ENCODE peak calls at places on chromosomes 3 and 15, in nine cellular contexts. V is effector CD4-positive, alpha-beta T cell; I is thyroid gland; U is CD4-positive, CD25-positive, alpha-beta regulatory T cell; A is hepatocyte; J is HT1080; H is endodermal cell; E is stimulated activated CD4-positive, alpha-beta T cell treated with anti-CD3 and anti-CD28 coated beads, Interleukin-2, amount 100 ng/mL, for 48 hours; W is NCI-H69. K is an unnamed sample.

GRCh38 chr3:158213461-158213860 is 103.6 kb downstream of the RSRC1 start:
- DNase-seq in J (no peak), V (no peak), H (no peak), U (no peak), I (no peak), W (peak), E (no peak), A (no peak), K (no peak)

GRCh38 chr3:55489804-55490132 is 2.7 kb upstream of the WNT5A start:
- DNase-seq in V (no peak), E (no peak), A (peak), W (peak), J (no peak), H (peak), U (no peak), I (peak), K (peak)

GRCh38 chr15:74179101-74179841 is 5.8 kb downstream of the ISLR start:
- DNase-seq in H (no peak), W (no peak), U (no peak), J (peak), A (peak), E (no peak), I (peak), V (no peak), K (no peak)

GRCh38 chr15:67089218-67090193 is 24.1 kb downstream of the SMAD3 start:
- DNase-seq in E (no peak), H (peak), W (no peak), V (no peak), I (no peak), U (no peak), A (no peak), J (peak), K (no peak)

GRCh38 chr15:90042766-90043525 is 41.8 kb downstream of the ZNF710 start:
- DNase-seq in W (no peak), V (no peak), J (no peak), U (no peak), A (no peak), E (no peak), I (peak), H (no peak), K (no peak)

GRCh38 chr3:10228248-10228950 is 19.9 kb upstream of the TATDN2 start:
- DNase-seq in V (no peak), W (no peak), A (no peak), I (no peak), E (peak), U (peak), J (peak), H (no peak), K (no peak)

GRCh38 chr3:170813261-170813660 is 56.7 kb downstream of the RPL22L1 start:
- DNase-seq in I (no peak), U (no peak), W (no peak), A (no peak), E (no peak), J (no peak), V (no peak), H (no peak), K (no peak)

GRCh38 chr3:47245271-47245670 is 37.3 kb downstream of the KIF9 start:
- DNase-seq in V (no peak), W (no peak), A (no peak), U (no peak), J (no peak), I (no peak), H (no peak), E (no peak), K (no peak)

GRCh38 chr15:27752682-27753081 is 346.4 kb downstream of the OCA2 start:
- DNase-seq in W (no peak), H (no peak), J (no peak), U (no peak), I (no peak), A (no peak), E (no peak), V (no peak), K (no peak)

GRCh38 chr3:184683900-184684560 is 27.8 kb downstream of the MAGEF1 start:
- DNase-seq in H (peak), V (no peak), J (no peak), I (no peak), W (no peak), U (no peak), A (no peak), E (no peak), K (no peak)

GRCh38 chr3:184954251-184954650 is 142.3 kb downstream of the VPS8 start:
- DNase-seq in U (no peak), E (no peak), I (no peak), V (no peak), J (no peak), W (no peak), H (no peak), A (no peak), K (no peak)

GRCh38 chr15:84666373-84666772 is 8.4 kb upstream of the NMB start:
- DNase-seq in J (no peak), I (no peak), H (no peak), V (no peak), W (no peak), A (no peak), U (no peak), E (no peak), K (no peak)

GRCh38 chr3:37871858-37872257 is 10.2 kb downstream of the CTDSPL start:
- DNase-seq in E (no peak), I (no peak), W (no peak), A (no peak), U (no peak), H (no peak), J (no peak), V (no peak), K (no peak)

GRCh38 chr15:64685230-64685886 is 90.0 kb downstream of the RBPMS2 start:
- DNase-seq in J (no peak), V (no peak), W (no peak), U (no peak), E (no peak), I (no peak), A (no peak), H (peak), K (no peak)

GRCh38 chr15:63338170-63338569 is 43.5 kb downstream of the CA12 start:
- DNase-seq in I (no peak), J (peak), U (no peak), E (no peak), W (peak), H (no peak), V (no peak), A (no peak), K (no peak)